ENCODE peak calls at places on chromosomes 11 and 22, in six cellular contexts. One of them, this sample, is unnamed.
A peak's percentile ranks its signal among the peaks of the same experiment; 100 is the strongest.

GRCh38 chr11:27934830-27935145 is 173.2 kb downstream of the KIF18A start:
- DNase-seq in psoas muscle: no peak
- DNase-seq in right lobe of liver: no peak
- DNase-seq in neuronal stem cell: no peak
- DNase-seq in fibroblast of lung: peak; percentile 98
- DNase-seq in AG04450: peak; percentile 90
- DNase-seq in this sample: no peak

GRCh38 chr22:25672685-25673084 is 69.3 kb upstream of the MYO18B start:
- DNase-seq in psoas muscle: no peak
- DNase-seq in right lobe of liver: no peak
- DNase-seq in neuronal stem cell: no peak
- DNase-seq in fibroblast of lung: no peak
- DNase-seq in AG04450: no peak
- DNase-seq in this sample: no peak

GRCh38 chr22:36145881-36146280 is 14.7 kb downstream of the APOL3 start:
- DNase-seq in psoas muscle: no peak
- DNase-seq in right lobe of liver: no peak
- DNase-seq in neuronal stem cell: no peak
- DNase-seq in fibroblast of lung: peak; percentile 9
- DNase-seq in AG04450: no peak
- DNase-seq in this sample: no peak

GRCh38 chr22:30523646-30524489 is 18.4 kb upstream of the SEC14L4 start:
- DNase-seq in psoas muscle: no peak
- DNase-seq in right lobe of liver: no peak
- DNase-seq in neuronal stem cell: no peak
- DNase-seq in fibroblast of lung: no peak
- DNase-seq in AG04450: no peak
- DNase-seq in this sample: no peak

GRCh38 chr11:111718436-111719325 is 47.5 kb downstream of the PPP2R1B start:
- DNase-seq in psoas muscle: no peak
- DNase-seq in right lobe of liver: no peak
- DNase-seq in neuronal stem cell: no peak
- DNase-seq in fibroblast of lung: peak; percentile 91
- DNase-seq in AG04450: no peak
- DNase-seq in this sample: no peak

GRCh38 chr22:30121988-30122387 is 41.7 kb downstream of the HORMAD2 start:
- DNase-seq in psoas muscle: no peak
- DNase-seq in right lobe of liver: no peak
- DNase-seq in neuronal stem cell: no peak
- DNase-seq in fibroblast of lung: no peak
- DNase-seq in AG04450: no peak
- DNase-seq in this sample: no peak

GRCh38 chr22:35057155-35057554 is 8.8 kb upstream of the ISX start:
- DNase-seq in psoas muscle: no peak
- DNase-seq in right lobe of liver: no peak
- DNase-seq in neuronal stem cell: no peak
- DNase-seq in fibroblast of lung: no peak
- DNase-seq in AG04450: no peak
- DNase-seq in this sample: no peak

GRCh38 chr11:13260963-13261599 is 16.5 kb upstream of the BMAL1 start:
- DNase-seq in psoas muscle: peak; percentile 23
- DNase-seq in right lobe of liver: no peak
- DNase-seq in neuronal stem cell: no peak
- DNase-seq in fibroblast of lung: peak; percentile 46
- DNase-seq in AG04450: no peak
- DNase-seq in this sample: no peak

GRCh38 chr22:42780070-42780540 is 59.4 kb upstream of the A4GALT start:
- DNase-seq in psoas muscle: no peak
- DNase-seq in right lobe of liver: no peak
- DNase-seq in neuronal stem cell: peak; percentile 89
- DNase-seq in fibroblast of lung: peak; percentile 91
- DNase-seq in AG04450: peak; percentile 90
- DNase-seq in this sample: no peak

GRCh38 chr11:33691051-33691864 is 9.4 kb downstream of the C11orf91 start:
- DNase-seq in psoas muscle: no peak
- DNase-seq in right lobe of liver: no peak
- DNase-seq in neuronal stem cell: no peak
- DNase-seq in fibroblast of lung: no peak
- DNase-seq in AG04450: no peak
- DNase-seq in this sample: no peak

GRCh38 chr11:66259976-66260375 is 8.5 kb upstream of the RAB1B start:
- DNase-seq in psoas muscle: no peak
- DNase-seq in right lobe of liver: no peak
- DNase-seq in neuronal stem cell: no peak
- DNase-seq in fibroblast of lung: no peak
- DNase-seq in AG04450: no peak
- DNase-seq in this sample: no peak

GRCh38 chr11:108793138-108793537 is 128.3 kb downstream of the DDX10 start:
- DNase-seq in psoas muscle: no peak
- DNase-seq in right lobe of liver: no peak
- DNase-seq in neuronal stem cell: no peak
- DNase-seq in fibroblast of lung: no peak
- DNase-seq in AG04450: no peak
- DNase-seq in this sample: no peak

GRCh38 chr11:65183201-65183891 is 1.6 kb downstream of the CAPN1 start:
- DNase-seq in psoas muscle: no peak
- DNase-seq in right lobe of liver: no peak
- DNase-seq in neuronal stem cell: no peak
- DNase-seq in fibroblast of lung: no peak
- DNase-seq in AG04450: no peak
- DNase-seq in this sample: no peak

GRCh38 chr22:48699531-48699930 is 1128.1 kb downstream of the BRD1 start:
- DNase-seq in psoas muscle: no peak
- DNase-seq in right lobe of liver: no peak
- DNase-seq in neuronal stem cell: no peak
- DNase-seq in fibroblast of lung: no peak
- DNase-seq in AG04450: no peak
- DNase-seq in this sample: no peak

GRCh38 chr22:48698618-48699017 is 1129.1 kb downstream of the BRD1 start:
- DNase-seq in psoas muscle: no peak
- DNase-seq in right lobe of liver: peak; percentile 8
- DNase-seq in neuronal stem cell: no peak
- DNase-seq in fibroblast of lung: no peak
- DNase-seq in AG04450: no peak
- DNase-seq in this sample: no peak

GRCh38 chr22:48696371-48696770 is 1131.3 kb downstream of the BRD1 start:
- DNase-seq in psoas muscle: no peak
- DNase-seq in right lobe of liver: peak; percentile 35
- DNase-seq in neuronal stem cell: no peak
- DNase-seq in fibroblast of lung: no peak
- DNase-seq in AG04450: no peak
- DNase-seq in this sample: no peak

GRCh38 chr22:48697223-48697622 is 1130.5 kb downstream of the BRD1 start:
- DNase-seq in psoas muscle: no peak
- DNase-seq in right lobe of liver: no peak
- DNase-seq in neuronal stem cell: no peak
- DNase-seq in fibroblast of lung: no peak
- DNase-seq in AG04450: no peak
- DNase-seq in this sample: no peak

GRCh38 chr22:48697694-48698276 is 1129.9 kb downstream of the BRD1 start:
- DNase-seq in psoas muscle: peak; percentile 0
- DNase-seq in right lobe of liver: peak; percentile 5
- DNase-seq in neuronal stem cell: no peak
- DNase-seq in fibroblast of lung: no peak
- DNase-seq in AG04450: no peak
- DNase-seq in this sample: no peak
- H3K9me3 ChIP-seq in psoas muscle: no peaks in the 10 kb centered on the region
- H3K9me3 ChIP-seq in right lobe of liver: no peaks in the 10 kb centered on the region
- H3K9me3 ChIP-seq in neuronal stem cell: peaks cover 2% of the 10 kb centered on the region
- H3K9me3 ChIP-seq in fibroblast of lung: no peaks in the 10 kb centered on the region
- H3K9me3 ChIP-seq in AG04450: peaks cover 90% of the 10 kb centered on the region
- H3K9me3 ChIP-seq in this sample: no peaks in the 10 kb centered on the region

DNA sequence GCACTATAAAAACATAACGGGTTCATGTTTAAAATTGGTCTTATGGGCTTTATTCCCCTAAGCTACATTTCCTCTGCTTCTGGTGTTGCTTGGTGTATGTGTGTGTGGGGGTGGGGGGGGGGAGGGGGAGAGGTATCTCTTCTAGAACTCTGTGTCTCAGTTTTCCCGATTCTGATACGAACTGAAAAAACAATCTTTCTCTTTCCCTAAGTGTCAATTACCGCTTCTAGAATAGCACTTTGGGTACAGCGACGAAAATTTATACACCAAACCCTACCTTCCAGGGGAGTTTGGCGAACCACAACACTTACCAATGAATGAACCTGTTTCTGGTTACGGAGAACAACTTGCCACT is 636 bp downstream of the NUP160 start:
- DNase-seq in psoas muscle: no peak
- DNase-seq in right lobe of liver: no peak
- DNase-seq in neuronal stem cell: no peak
- DNase-seq in fibroblast of lung: no peak
- DNase-seq in AG04450: no peak
- DNase-seq in this sample: no peak
- H3K9me3 ChIP-seq in psoas muscle: no peaks in the 10 kb centered on the region
- H3K9me3 ChIP-seq in right lobe of liver: no peaks in the 10 kb centered on the region
- H3K9me3 ChIP-seq in neuronal stem cell: no peaks in the 10 kb centered on the region
- H3K9me3 ChIP-seq in fibroblast of lung: no peaks in the 10 kb centered on the region
- H3K9me3 ChIP-seq in AG04450: no peaks in the 10 kb centered on the region
- H3K9me3 ChIP-seq in this sample: no peaks in the 10 kb centered on the region

GRCh38 chr11:48055292-48056132 is 75.2 kb downstream of the PTPRJ start:
- DNase-seq in psoas muscle: no peak
- DNase-seq in right lobe of liver: no peak
- DNase-seq in neuronal stem cell: no peak
- DNase-seq in fibroblast of lung: peak; percentile 92
- DNase-seq in AG04450: no peak
- DNase-seq in this sample: no peak
- H3K9me3 ChIP-seq in psoas muscle: no peaks in the 10 kb centered on the region
- H3K9me3 ChIP-seq in right lobe of liver: no peaks in the 10 kb centered on the region
- H3K9me3 ChIP-seq in neuronal stem cell: no peaks in the 10 kb centered on the region
- H3K9me3 ChIP-seq in fibroblast of lung: no peaks in the 10 kb centered on the region
- H3K9me3 ChIP-seq in AG04450: no peaks in the 10 kb centered on the region
- H3K9me3 ChIP-seq in this sample: no peaks in the 10 kb centered on the region

GRCh38 chr11:35967042-35967441 is 23.2 kb downstream of the LDLRAD3 start:
- DNase-seq in psoas muscle: no peak
- DNase-seq in right lobe of liver: no peak
- DNase-seq in neuronal stem cell: no peak
- DNase-seq in fibroblast of lung: no peak
- DNase-seq in AG04450: no peak
- DNase-seq in this sample: no peak

GRCh38 chr11:35968386-35969088 is 24.7 kb downstream of the LDLRAD3 start:
- DNase-seq in psoas muscle: no peak
- DNase-seq in right lobe of liver: no peak
- DNase-seq in neuronal stem cell: no peak
- DNase-seq in fibroblast of lung: no peak
- DNase-seq in AG04450: no peak
- DNase-seq in this sample: no peak

GRCh38 chr11:35970445-35970844 is 26.6 kb downstream of the LDLRAD3 start:
- DNase-seq in psoas muscle: no peak
- DNase-seq in right lobe of liver: no peak
- DNase-seq in neuronal stem cell: no peak
- DNase-seq in fibroblast of lung: no peak
- DNase-seq in AG04450: no peak
- DNase-seq in this sample: no peak

GRCh38 chr11:35971841-35972422 is 28.1 kb downstream of the LDLRAD3 start:
- DNase-seq in psoas muscle: no peak
- DNase-seq in right lobe of liver: no peak
- DNase-seq in neuronal stem cell: no peak
- DNase-seq in fibroblast of lung: no peak
- DNase-seq in AG04450: no peak
- DNase-seq in this sample: no peak

GRCh38 chr11:35969089-35970046 is 25.5 kb downstream of the LDLRAD3 start:
- DNase-seq in psoas muscle: no peak
- DNase-seq in right lobe of liver: no peak
- DNase-seq in neuronal stem cell: no peak
- DNase-seq in fibroblast of lung: no peak
- DNase-seq in AG04450: no peak
- DNase-seq in this sample: no peak
- H3K9me3 ChIP-seq in psoas muscle: no peaks in the 10 kb centered on the region
- H3K9me3 ChIP-seq in right lobe of liver: no peaks in the 10 kb centered on the region
- H3K9me3 ChIP-seq in neuronal stem cell: peaks cover 2% of the 10 kb centered on the region
- H3K9me3 ChIP-seq in fibroblast of lung: no peaks in the 10 kb centered on the region
- H3K9me3 ChIP-seq in AG04450: peaks cover 2% of the 10 kb centered on the region
- H3K9me3 ChIP-seq in this sample: no peaks in the 10 kb centered on the region

GRCh38 chr11:23769214-23769613 is 727.6 kb upstream of the LUZP2 start:
- DNase-seq in psoas muscle: no peak
- DNase-seq in right lobe of liver: no peak
- DNase-seq in neuronal stem cell: no peak
- DNase-seq in fibroblast of lung: no peak
- DNase-seq in AG04450: no peak
- DNase-seq in this sample: no peak
- H3K9me3 ChIP-seq in psoas muscle: no peaks in the 10 kb centered on the region
- H3K9me3 ChIP-seq in right lobe of liver: no peaks in the 10 kb centered on the region
- H3K9me3 ChIP-seq in neuronal stem cell: peaks cover 2% of the 10 kb centered on the region
- H3K9me3 ChIP-seq in fibroblast of lung: no peaks in the 10 kb centered on the region
- H3K9me3 ChIP-seq in AG04450: peaks cover 3% of the 10 kb centered on the region
- H3K9me3 ChIP-seq in this sample: no peaks in the 10 kb centered on the region

DNA sequence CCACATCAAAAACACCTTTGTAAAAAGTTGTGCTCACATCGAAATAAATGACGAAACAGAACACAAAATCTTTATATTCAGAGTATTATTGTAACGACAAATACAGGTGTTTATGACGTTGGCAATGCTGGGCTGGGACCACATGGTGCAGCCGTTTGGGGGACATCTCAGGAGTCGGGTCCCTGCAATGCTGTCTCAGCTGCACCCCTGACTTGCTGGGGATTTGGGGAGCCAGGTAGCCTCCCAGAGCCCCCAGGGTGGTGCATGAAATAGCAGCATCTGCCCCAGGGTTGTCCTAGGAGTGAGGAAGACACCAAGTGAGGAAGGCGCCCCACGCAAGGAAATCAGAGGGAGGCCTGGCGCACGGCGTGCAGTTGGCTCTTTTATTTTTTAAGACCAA is 1526.8 kb downstream of the BRD1 start:
- DNase-seq in psoas muscle: no peak
- DNase-seq in right lobe of liver: no peak
- DNase-seq in neuronal stem cell: no peak
- DNase-seq in fibroblast of lung: no peak
- DNase-seq in AG04450: no peak
- DNase-seq in this sample: no peak
- H3K9me3 ChIP-seq in psoas muscle: no peaks in the 10 kb centered on the region
- H3K9me3 ChIP-seq in right lobe of liver: no peaks in the 10 kb centered on the region
- H3K9me3 ChIP-seq in neuronal stem cell: no peaks in the 10 kb centered on the region
- H3K9me3 ChIP-seq in fibroblast of lung: no peaks in the 10 kb centered on the region
- H3K9me3 ChIP-seq in AG04450: peaks cover 77% of the 10 kb centered on the region
- H3K9me3 ChIP-seq in this sample: no peaks in the 10 kb centered on the region